ENCODE peak calls at places on chromosomes 4 and X, in nine cellular contexts. W is astrocyte, K is MM.1S, F is prostate gland, M is heart left ventricle, I is upper lobe of right lung, V is PC-9, R is cardiac muscle cell, A is SK-N-SH. Y is an unnamed sample.
A peak's percentile ranks its signal among the peaks of the same experiment; 100 is the strongest.

GRCh38 chr4:128288689-128289106 is 1.1 kb upstream of the PGRMC2 start:
- DNase-seq in W (peak; percentile 51), K (peak; percentile 48), F (peak; percentile 43), M (no peak), I (no peak), V (no peak), R (peak; percentile 43), A (no peak), Y (peak; percentile 61)

GRCh38 chrX:45068555-45068954 is 132.1 kb downstream of the DIPK2B start:
- DNase-seq in W (no peak), K (peak; percentile 8), F (no peak), M (no peak), I (no peak), V (no peak), R (no peak), A (no peak), Y (no peak)

GRCh38 chrX:50812995-50813842 is 775 bp downstream of the SHROOM4 start:
- DNase-seq in W (peak; percentile 41), K (no peak), F (peak; percentile 17), M (peak; percentile 43), I (peak; percentile 69), V (no peak), R (peak; percentile 66), A (peak; percentile 39), Y (no peak)

GRCh38 chrX:148265829-148266228 is 234.6 kb upstream of the AFF2 start:
- DNase-seq in W (no peak), K (no peak), F (no peak), M (no peak), I (no peak), V (no peak), R (no peak), A (no peak), Y (no peak)

GRCh38 chr4:15232725-15233597 is 194.9 kb upstream of the C1QTNF7 start:
- DNase-seq in W (peak; percentile 85), K (peak; percentile 72), F (no peak), M (no peak), I (no peak), V (no peak), R (peak; percentile 46), A (no peak), Y (peak; percentile 59)

GRCh38 chrX:134631404-134632346 is 26.6 kb downstream of the PLAC1 start:
- DNase-seq in W (peak; percentile 33), K (no peak), F (peak; percentile 4), M (no peak), I (no peak), V (no peak), R (peak; percentile 86), A (no peak), Y (peak; percentile 47)

GRCh38 chr4:99868126-99868596 is 26.1 kb downstream of the LAMTOR3 start:
- DNase-seq in W (peak; percentile 40), K (no peak), F (peak; percentile 22), M (no peak), I (no peak), V (no peak), R (peak; percentile 14), A (no peak), Y (no peak)

GRCh38 chr4:153467154-153467896 is 1.2 kb downstream of the TMEM131L start:
- DNase-seq in W (no peak), K (peak; percentile 95), F (peak; percentile 51), M (peak; percentile 51), I (peak; percentile 91), V (peak; percentile 76), R (no peak), A (peak; percentile 54), Y (peak; percentile 34)

GRCh38 chr4:37450911-37451310 is 206.4 kb downstream of the NWD2 start:
- DNase-seq in W (no peak), K (no peak), F (no peak), M (no peak), I (no peak), V (no peak), R (no peak), A (no peak), Y (no peak)

GRCh38 chr4:37453004-37453360 is 208.4 kb downstream of the NWD2 start:
- DNase-seq in W (peak; percentile 63), K (peak; percentile 74), F (peak; percentile 81), M (peak; percentile 27), I (no peak), V (peak; percentile 66), R (peak; percentile 78), A (peak; percentile 47), Y (peak; percentile 37)

GRCh38 chr4:37447886-37448285 is 203.3 kb downstream of the NWD2 start:
- DNase-seq in W (no peak), K (no peak), F (no peak), M (no peak), I (no peak), V (no peak), R (peak; percentile 21), A (no peak), Y (no peak)

GRCh38 chr4:37451646-37452045 is 207.1 kb downstream of the NWD2 start:
- DNase-seq in W (no peak), K (no peak), F (no peak), M (no peak), I (no peak), V (no peak), R (no peak), A (no peak), Y (no peak)

DNA sequence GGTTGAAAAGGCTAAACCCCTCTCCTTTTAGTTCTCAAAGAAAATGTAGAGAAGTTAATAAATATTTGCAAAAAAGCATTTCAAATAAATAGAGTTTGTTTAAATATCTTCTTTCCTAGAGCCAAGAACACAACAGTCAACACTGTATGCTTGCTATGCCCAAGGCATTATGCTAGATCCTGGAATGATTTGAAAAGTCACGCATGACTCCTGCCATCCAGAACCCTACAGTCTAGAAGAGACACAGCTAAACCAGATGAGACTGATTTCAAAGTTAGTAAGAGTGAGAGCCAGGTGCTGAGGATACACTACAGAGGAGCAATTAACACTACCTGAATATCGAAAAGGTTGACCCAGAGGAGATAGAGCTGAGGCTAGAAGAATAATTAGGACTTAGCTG is 205.8 kb downstream of the NWD2 start:
- DNase-seq in W (no peak), K (no peak), F (no peak), M (no peak), I (no peak), V (no peak), R (no peak), A (no peak), Y (no peak)
- H3K27me3 ChIP-seq in W (peaks cover 31% of the 10 kb centered on the region), K (no peaks in the 10 kb centered on the region), F (no peaks in the 10 kb centered on the region), M (peaks cover 7% of the 10 kb centered on the region), I (peaks cover 20% of the 10 kb centered on the region), V (no peaks in the 10 kb centered on the region), R (peaks cover 62% of the 10 kb centered on the region), A (peaks cover 50% of the 10 kb centered on the region), Y (peaks cover 97% of the 10 kb centered on the region)

DNA sequence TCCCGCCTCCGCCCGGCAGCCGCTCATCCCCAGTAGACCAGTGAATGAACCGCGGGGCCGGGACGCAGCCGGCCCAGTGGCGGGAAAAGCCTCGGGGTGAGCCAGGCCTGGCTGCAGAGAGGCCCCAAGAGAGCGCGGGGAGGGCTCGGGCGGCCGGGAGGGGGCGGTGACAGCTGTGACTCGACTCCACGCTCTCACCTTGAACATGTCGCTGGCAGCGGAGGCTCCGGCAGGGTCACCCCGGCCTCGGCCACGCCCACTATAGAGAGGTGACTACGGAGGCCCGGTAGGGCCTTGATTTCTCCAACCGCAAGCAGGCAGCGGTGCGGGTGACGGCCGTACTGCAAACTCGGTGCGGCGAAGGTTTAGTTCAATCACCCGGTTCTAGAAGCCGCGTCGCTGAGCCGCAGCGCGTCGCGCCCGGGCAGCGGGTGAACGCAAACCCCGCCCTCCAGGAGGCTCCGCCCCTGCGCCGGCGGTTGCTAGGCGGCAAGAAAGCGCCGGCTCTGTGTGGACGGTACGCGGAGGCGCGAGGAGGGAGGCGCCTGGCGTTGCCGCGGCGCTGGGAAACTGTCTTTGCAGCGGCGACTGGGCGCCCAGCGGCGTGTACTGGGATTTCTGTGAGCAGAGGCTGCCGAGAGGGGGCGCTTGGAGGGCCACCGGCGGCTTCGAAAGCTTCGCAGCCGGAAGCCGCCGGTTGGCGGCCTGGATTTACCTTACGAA is at the start of the genes APOO and CXorf58:
- DNase-seq in W (peak; percentile 73), K (peak; percentile 92), F (peak; percentile 87), M (peak; percentile 92), I (peak; percentile 95), V (peak; percentile 93), R (peak; percentile 95), A (peak; percentile 88), Y (peak; percentile 91)
- TF ChIP-seq CTCF in W (peak; percentile 53), K (peak; percentile 64), F (peak; percentile 95), M (peak; percentile 79), I (peak; percentile 79), V (peak; percentile 61), R (peak; percentile 70), A (peak; percentile 69), Y (peak; percentile 72)

GRCh38 chr4:140113653-140114052 is 40.3 kb downstream of the MAML3 start:
- DNase-seq in W (no peak), K (no peak), F (no peak), M (no peak), I (no peak), V (no peak), R (no peak), A (no peak), Y (no peak)

GRCh38 chr4:140118931-140119640 is 34.9 kb downstream of the MAML3 start:
- DNase-seq in W (no peak), K (no peak), F (no peak), M (no peak), I (no peak), V (no peak), R (no peak), A (no peak), Y (no peak)

GRCh38 chr4:140115140-140115539 is 38.8 kb downstream of the MAML3 start:
- DNase-seq in W (no peak), K (peak; percentile 14), F (no peak), M (no peak), I (no peak), V (no peak), R (no peak), A (no peak), Y (no peak)

GRCh38 chr4:140116442-140117104 is 37.4 kb downstream of the MAML3 start:
- DNase-seq in W (peak; percentile 44), K (no peak), F (no peak), M (no peak), I (no peak), V (no peak), R (no peak), A (peak; percentile 41), Y (no peak)

DNA sequence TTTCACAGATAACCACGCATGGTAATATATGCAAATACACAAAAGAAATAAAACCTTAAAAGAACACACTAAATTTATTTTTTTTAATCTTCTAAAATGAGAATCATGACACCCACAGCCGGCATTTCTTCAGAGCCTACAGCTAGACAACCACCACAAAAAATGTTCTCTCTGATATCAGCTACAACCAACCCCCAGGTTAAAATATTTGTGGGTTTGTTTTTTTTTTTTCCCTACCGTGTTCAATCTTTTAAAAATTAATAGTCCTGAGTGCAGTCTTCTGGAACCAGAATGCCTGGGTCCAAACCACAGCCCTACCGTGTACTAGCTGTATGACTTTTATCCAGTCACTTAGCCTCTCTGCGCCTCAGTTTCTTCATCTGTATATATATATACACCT is 36.0 kb downstream of the MAML3 start:
- DNase-seq in W (peak; percentile 49), K (no peak), F (no peak), M (no peak), I (no peak), V (no peak), R (no peak), A (no peak), Y (no peak)
- H3K27me3 ChIP-seq in W (no peaks in the 10 kb centered on the region), K (peaks cover 74% of the 10 kb centered on the region), F (no peaks in the 10 kb centered on the region), M (no peaks in the 10 kb centered on the region), I (no peaks in the 10 kb centered on the region), V (no peaks in the 10 kb centered on the region), R (no peaks in the 10 kb centered on the region), A (no peaks in the 10 kb centered on the region), Y (no peaks in the 10 kb centered on the region)

DNA sequence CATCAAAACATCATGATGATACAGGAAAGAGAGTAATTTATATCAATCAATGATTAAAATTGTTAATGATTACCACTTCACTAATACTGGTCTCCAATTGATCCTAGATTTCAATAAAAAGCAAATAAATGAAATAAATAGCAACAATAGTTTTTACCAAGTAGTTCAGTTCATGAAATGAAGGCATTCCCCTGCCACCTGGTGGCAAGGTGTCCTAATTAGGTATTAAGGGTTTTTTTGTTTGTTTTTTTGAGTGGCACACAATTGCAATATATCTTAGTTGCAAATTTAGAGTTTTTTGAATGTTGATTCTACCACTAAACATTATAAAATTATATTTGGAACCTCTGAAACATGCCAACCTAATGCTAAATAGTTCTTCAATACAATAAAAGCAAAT is 157.4 kb upstream of the PDE5A start:
- DNase-seq in W (peak; percentile 10), K (peak; percentile 46), F (peak; percentile 6), M (no peak), I (no peak), V (peak; percentile 25), R (peak; percentile 32), A (no peak), Y (no peak)
- TF ChIP-seq CTCF in W (peak; percentile 23), K (peak; percentile 63), F (peak; percentile 60), M (peak; percentile 15), I (peak; percentile 39), V (peak; percentile 71), R (peak; percentile 21), A (peak; percentile 46), Y (no peak)

Y was measured in WERI-Rb-1.